ENCODE peak calls at places on chromosomes 1 and 21, in seven cellular contexts. T is stimulated activated CD4-positive, alpha-beta T cell treated with anti-CD3 and anti-CD28 coated beads, TNF-alpha, amount 100 ng/mL, for 48 hours; M is osteocyte; A is HTR-8/SVneo; B is AG10803; Q is GM13976; N is D341Med. S is an unnamed sample.

GRCh38 chr1:6106977-6107376 is 61.3 kb downstream of the KCNAB2 start:
- DNase-seq in M (no peak), T (no peak), Q (no peak), N (no peak), A (no peak), B (no peak), S (no peak)

GRCh38 chr1:212699839-212700596 is at the start of gene BATF3:
- DNase-seq in Q (peak; percentile 79), N (peak; percentile 78), T (no peak), A (no peak), M (peak; percentile 86), B (peak; percentile 11), S (peak; percentile 78)

GRCh38 chr21:29033871-29034270 is 9.4 kb downstream of the USP16 start:
- DNase-seq in N (no peak), B (no peak), A (no peak), M (no peak), Q (no peak), T (no peak), S (no peak)

GRCh38 chr21:25569711-25570110 is 37.6 kb downstream of the MRPL39 start:
- DNase-seq in N (no peak), B (no peak), T (no peak), M (no peak), A (no peak), Q (no peak), S (no peak)

GRCh38 chr1:151401125-151401788 is 1.9 kb downstream of the PSMB4 start:
- DNase-seq in A (no peak), B (peak; percentile 17), N (no peak), Q (no peak), T (no peak), M (no peak), S (no peak)

GRCh38 chr1:10839188-10839770 is 42.8 kb upstream of the CASZ1 start:
- DNase-seq in B (no peak), M (no peak), A (no peak), T (no peak), N (no peak), Q (no peak), S (peak; percentile 79)

GRCh38 chr1:47656719-47657685 is 219.2 kb downstream of the FOXD2 start:
- DNase-seq in T (no peak), Q (no peak), N (no peak), M (peak; percentile 70), B (no peak), A (no peak), S (no peak)

GRCh38 chr1:167766538-167766937 is 44.8 kb downstream of the MPZL1 start:
- DNase-seq in Q (no peak), T (no peak), M (no peak), A (no peak), B (no peak), N (no peak), S (no peak)

GRCh38 chr1:21782868-21783678 is at the start of gene USP48:
- DNase-seq in A (peak; percentile 95), B (peak; percentile 96), N (peak; percentile 97), M (peak; percentile 98), T (peak; percentile 94), Q (peak; percentile 94), S (peak; percentile 94)

GRCh38 chr21:33101300-33102005 is 31.5 kb downstream of the OLIG1 start:
- DNase-seq in A (no peak), B (no peak), M (no peak), Q (no peak), N (no peak), T (no peak), S (peak; percentile 66)

GRCh38 chr1:34984435-34985062 is 598 bp downstream of the TMEM35B start:
- DNase-seq in N (peak; percentile 60), M (no peak), A (peak; percentile 36), Q (no peak), T (no peak), B (peak; percentile 49), S (no peak)

GRCh38 chr1:161784963-161785362 is 18.8 kb downstream of the ATF6 start:
- DNase-seq in A (no peak), N (no peak), T (no peak), M (no peak), B (no peak), Q (no peak), S (no peak)

GRCh38 chr1:228377664-228378452 is 28.8 kb downstream of the TRIM11 start:
- DNase-seq in T (no peak), B (no peak), Q (no peak), M (no peak), A (no peak), N (peak; percentile 89), S (peak; percentile 54)

GRCh38 chr1:162093095-162093494 is 23.6 kb downstream of the NOS1AP start:
- DNase-seq in M (no peak), N (no peak), A (no peak), B (no peak), T (no peak), Q (no peak), S (no peak)

GRCh38 chr1:31639543-31639942 is 5.1 kb downstream of the PEF1 start:
- DNase-seq in A (no peak), Q (no peak), T (no peak), M (no peak), B (peak; percentile 79), N (no peak), S (no peak)

GRCh38 chr1:107549152-107549810 is 408.4 kb downstream of the NTNG1 start:
- DNase-seq in T (no peak), A (no peak), N (no peak), Q (no peak), M (no peak), B (no peak), S (no peak)

GRCh38 chr1:229310833-229311232 is 32.0 kb downstream of the CCSAP start:
- DNase-seq in T (no peak), A (no peak), M (no peak), N (no peak), B (no peak), Q (no peak), S (no peak)

GRCh38 chr21:46557919-46558392 is 46.9 kb downstream of the S100B start:
- DNase-seq in M (peak; percentile 77), Q (no peak), N (peak; percentile 26), T (no peak), A (no peak), B (no peak), S (peak; percentile 51)

GRCh38 chr1:177571485-177572076 is 398.3 kb downstream of the SEC16B start:
- DNase-seq in M (no peak), N (no peak), Q (no peak), A (no peak), B (no peak), T (no peak), S (no peak)

GRCh38 chr21:28142692-28143091 is 850.0 kb downstream of the LTN1 start:
- DNase-seq in Q (no peak), A (no peak), N (no peak), M (no peak), B (peak; percentile 67), T (no peak), S (no peak)

GRCh38 chr1:192918259-192918658 is 109.4 kb downstream of the RGS2 start:
- DNase-seq in Q (no peak), M (no peak), T (no peak), B (no peak), A (no peak), N (no peak), S (no peak)

GRCh38 chr1:165073402-165074007 is 283.0 kb downstream of the LMX1A start:
- DNase-seq in N (peak; percentile 76), T (no peak), Q (peak; percentile 37), M (no peak), B (peak; percentile 58), A (peak; percentile 32), S (peak; percentile 57)

GRCh38 chr1:91427741-91428140 is 23.1 kb upstream of the HFM1 start:
- DNase-seq in N (no peak), A (no peak), T (no peak), Q (no peak), M (no peak), B (no peak), S (peak; percentile 4)

GRCh38 chr1:31869473-31869872 is 53.7 kb upstream of the SPOCD1 start:
- DNase-seq in N (no peak), B (no peak), Q (no peak), A (no peak), T (no peak), M (no peak), S (no peak)

GRCh38 chr1:53588053-53588779 is 129.0 kb downstream of the DMRTB1 start:
- DNase-seq in Q (no peak), M (peak; percentile 40), T (no peak), B (no peak), A (no peak), N (no peak), S (peak; percentile 11)

GRCh38 chr1:234214911-234215892 is 158.1 kb upstream of the COA6 start:
- DNase-seq in A (no peak), T (no peak), B (no peak), M (no peak), Q (no peak), N (no peak), S (peak; percentile 80)

GRCh38 chr1:116489231-116489697 is 81.6 kb downstream of the CD58 start:
- DNase-seq in Q (no peak), N (no peak), T (no peak), M (no peak), A (no peak), B (no peak), S (no peak)

GRCh38 chr1:8516278-8516777 is 198.4 kb downstream of the SLC45A1 start:
- DNase-seq in N (no peak), A (no peak), T (no peak), B (no peak), M (no peak), Q (no peak), S (no peak)

GRCh38 chr1:235866207-235866912 is at the start of gene LYST:
- DNase-seq in Q (peak; percentile 64), M (peak; percentile 86), B (peak; percentile 55), N (peak; percentile 72), A (peak; percentile 67), T (no peak), S (peak; percentile 65)

GRCh38 chr21:16457498-16457897 is 727.7 kb downstream of the USP25 start:
- DNase-seq in N (no peak), M (no peak), A (no peak), T (no peak), B (no peak), Q (no peak), S (no peak)

GRCh38 chr1:76949503-76949902 is 82.2 kb downstream of the ST6GALNAC5 start:
- DNase-seq in Q (no peak), A (peak; percentile 8), M (no peak), N (no peak), B (peak; percentile 71), T (no peak), S (no peak)

GRCh38 chr21:41373253-41373652 is 11.4 kb downstream of the MX2 start:
- DNase-seq in B (no peak), M (no peak), T (no peak), N (no peak), A (no peak), Q (no peak), S (no peak)

GRCh38 chr21:36385233-36385908 is at the start of gene CHAF1B:
- DNase-seq in Q (peak; percentile 98), T (peak; percentile 73), A (peak; percentile 81), B (peak; percentile 50), N (peak; percentile 97), M (peak; percentile 93), S (peak; percentile 97)

S was measured in H7.